ENCODE peak calls at places on chromosomes 16 and 17, in eight cellular contexts. Y, G, N, O, D, F, L and A are unnamed samples.

GRCh38 chr16:23227529-23227928 is 45.0 kb downstream of the SCNN1G start:
- DNase-seq in F (no peak), G (no peak), L (no peak), D (no peak), Y (no peak), N (no peak), O (peak), A (no peak)

GRCh38 chr16:11572301-11572995 is 14.3 kb downstream of the LITAF start:
- DNase-seq in G (no peak), F (no peak), N (peak), O (no peak), L (no peak), D (no peak), Y (no peak), A (no peak)

GRCh38 chr16:48911700-48912099 is 301.7 kb upstream of the N4BP1 start:
- DNase-seq in F (no peak), L (no peak), N (peak), Y (no peak), D (no peak), G (peak), O (peak), A (peak)

GRCh38 chr16:50741808-50742520 is at the start of gene CYLD:
- DNase-seq in N (peak), L (peak), D (peak), O (peak), F (peak), G (peak), Y (peak), A (peak)

GRCh38 chr17:79020631-79021301 is 3.2 kb upstream of the C1QTNF1 start:
- DNase-seq in D (no peak), Y (no peak), O (no peak), L (no peak), F (peak), G (no peak), N (no peak), A (no peak)

GRCh38 chr17:16304832-16305231 is 48.4 kb downstream of the CENPV start:
- DNase-seq in F (no peak), L (peak), D (peak), Y (peak), N (peak), O (no peak), G (no peak), A (peak)

GRCh38 chr16:79658301-79659001 is 57.9 kb upstream of the MAF start:
- DNase-seq in O (no peak), N (no peak), L (peak), F (peak), Y (peak), D (no peak), G (no peak), A (peak)

GRCh38 chr17:67922503-67922902 is 73.8 kb downstream of the C17orf58 start:
- DNase-seq in D (no peak), L (no peak), O (no peak), F (no peak), N (no peak), G (no peak), Y (peak), A (no peak)

GRCh38 chr16:55077231-55077630 is 146.6 kb downstream of the IRX5 start:
- DNase-seq in N (no peak), O (no peak), G (no peak), F (no peak), Y (no peak), D (no peak), L (no peak), A (no peak)

GRCh38 chr16:3020247-3020603 is at the start of gene TNFRSF12A:
- DNase-seq in N (peak), O (peak), F (peak), D (peak), L (peak), Y (peak), G (peak), A (peak)

GRCh38 chr17:77781536-77781935 is 177.0 kb upstream of the TNRC6C start:
- DNase-seq in G (no peak), O (no peak), L (no peak), F (no peak), D (no peak), Y (no peak), N (peak), A (no peak)

GRCh38 chr16:54242199-54242598 is 44.4 kb downstream of the IRX3 start:
- DNase-seq in D (peak), Y (no peak), G (peak), L (no peak), O (peak), F (peak), N (peak), A (peak)

GRCh38 chr17:78546476-78546875 is 30.7 kb downstream of the DNAH17 start:
- DNase-seq in G (no peak), Y (no peak), O (no peak), N (no peak), L (no peak), F (peak), D (no peak), A (no peak)

GRCh38 chr16:84735846-84736586 is 36.2 kb downstream of the USP10 start:
- DNase-seq in Y (peak), D (no peak), N (no peak), O (no peak), L (no peak), F (no peak), G (no peak), A (no peak)

GRCh38 chr16:67481561-67482259 is 753 bp upstream of the ATP6V0D1 start:
- DNase-seq in N (peak), D (peak), Y (peak), L (peak), F (no peak), G (no peak), O (no peak), A (no peak)

GRCh38 chr16:84058211-84058610 is 15.6 kb upstream of the SLC38A8 start:
- DNase-seq in N (no peak), L (no peak), O (no peak), F (no peak), D (no peak), G (no peak), Y (no peak), A (no peak)

GRCh38 chr17:43818966-43819365 is 14.0 kb downstream of the MPP3 start:
- DNase-seq in G (no peak), F (no peak), D (no peak), L (no peak), O (no peak), N (no peak), Y (no peak), A (no peak)

GRCh38 chr16:82824408-82824807 is 197.6 kb downstream of the CDH13 start:
- DNase-seq in F (peak), Y (peak), N (no peak), O (no peak), G (no peak), L (no peak), D (no peak), A (no peak)

GRCh38 chr16:84040823-84041391 is 1.7 kb downstream of the SLC38A8 start:
- DNase-seq in Y (peak), O (no peak), F (peak), N (no peak), L (no peak), G (no peak), D (no peak), A (peak)

GRCh38 chr17:31155208-31155810 is 60.5 kb downstream of the NF1 start:
- DNase-seq in L (no peak), D (no peak), G (no peak), Y (peak), O (no peak), F (no peak), N (no peak), A (no peak)

GRCh38 chr17:63171428-63172205 is 205.6 kb downstream of the TANC2 start:
- DNase-seq in O (no peak), G (no peak), F (peak), Y (peak), L (no peak), N (no peak), D (no peak), A (no peak)

GRCh38 chr17:70539172-70539924 is 370.0 kb downstream of the KCNJ2 start:
- DNase-seq in D (no peak), N (peak), Y (no peak), L (no peak), O (no peak), F (no peak), G (no peak), A (no peak)

GRCh38 chr16:59552164-59552563 is 818.0 kb upstream of the GOT2 start:
- DNase-seq in G (no peak), Y (no peak), O (no peak), L (no peak), D (no peak), F (no peak), N (peak), A (no peak)

GRCh38 chr17:9050801-9051401 is 29.6 kb downstream of the NTN1 start:
- DNase-seq in L (peak), F (peak), O (no peak), G (peak), Y (peak), N (peak), D (no peak), A (peak)

GRCh38 chr16:65547799-65548446 is 426.1 kb upstream of the CDH11 start:
- DNase-seq in Y (peak), L (peak), F (peak), N (peak), D (no peak), G (no peak), O (no peak), A (peak)

DNA sequence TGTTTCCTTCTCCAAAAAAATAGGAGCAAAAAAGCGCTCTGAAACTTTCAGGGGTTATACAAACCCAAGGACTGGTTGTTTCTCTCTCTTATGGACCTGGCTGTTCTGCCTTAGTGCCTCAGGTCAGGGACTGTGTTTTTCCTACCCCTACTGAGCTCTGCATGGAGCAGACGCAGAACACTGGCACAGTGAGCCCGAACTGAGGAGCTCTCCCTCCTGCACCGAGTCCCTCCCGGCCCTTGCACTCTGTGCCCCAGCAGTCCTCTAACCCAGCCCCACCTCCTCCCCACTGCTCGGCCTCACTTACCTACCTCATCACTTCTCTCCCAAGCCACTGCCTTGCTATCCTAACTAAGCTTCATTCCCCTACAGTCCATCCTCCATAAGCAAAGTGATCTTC is 13.8 kb downstream of the MEIOB start:
- DNase-seq in D (no peak), O (no peak), Y (no peak), N (no peak), L (no peak), G (no peak), F (no peak), A (no peak)
- TF ChIP-seq EZH2 in D (no peak), O (no peak), Y (no peak), N (no peak), L (no peak), G (no peak), F (no peak), A (no peak)

DNA sequence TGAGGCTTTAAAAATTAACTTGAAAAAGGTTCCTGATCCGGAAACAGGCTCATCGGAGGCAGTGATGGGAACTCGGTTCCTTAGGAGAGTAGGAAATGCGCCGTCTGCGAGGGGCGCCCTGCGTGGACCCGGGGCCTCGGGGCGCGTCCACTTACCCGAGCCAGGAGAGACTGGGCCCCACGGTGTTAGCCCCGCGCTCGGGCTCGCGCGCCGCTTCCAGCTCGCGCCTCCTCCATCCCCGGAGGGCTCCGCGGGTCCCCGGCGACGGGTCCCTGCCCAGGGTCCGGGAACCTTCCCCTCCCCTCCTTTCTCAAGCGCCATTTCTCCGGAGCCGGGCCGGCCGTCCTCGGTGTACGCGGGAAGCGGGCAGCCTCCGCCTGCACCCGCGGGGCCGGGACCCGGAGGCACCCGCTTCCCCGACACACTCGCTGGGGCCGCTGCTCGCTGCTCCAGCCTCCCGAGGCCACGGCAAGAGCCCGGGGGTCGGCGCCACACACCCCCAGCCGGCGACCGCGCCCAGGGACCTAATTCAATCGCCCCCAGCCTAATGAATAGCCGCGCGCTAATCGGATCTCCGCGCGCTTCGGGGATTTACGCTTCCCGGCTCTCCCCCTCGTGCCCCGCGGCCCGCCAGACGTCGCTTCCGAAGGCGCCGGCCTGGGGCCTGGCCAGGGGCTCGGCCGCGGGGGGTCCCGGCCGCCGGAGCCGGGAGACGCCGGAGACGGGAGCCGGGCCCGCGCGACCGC is 2.2 kb upstream of the BAHCC1 start:
- DNase-seq in G (no peak), D (no peak), Y (peak), O (peak), N (peak), L (no peak), F (no peak), A (peak)
- TF ChIP-seq EZH2 in G (no peak), D (peak), Y (no peak), O (no peak), N (peak), L (no peak), F (no peak), A (no peak)

GRCh38 chr17:49763735-49764558 is at the start of gene FAM117A:
- DNase-seq in F (peak), Y (peak), G (peak), N (peak), D (peak), O (peak), L (peak), A (peak)
- TF ChIP-seq EZH2 in F (no peak), Y (no peak), G (no peak), N (no peak), D (no peak), O (no peak), L (no peak), A (no peak)

GRCh38 chr17:81805707-81806460 is 1.9 kb downstream of the GCGR start:
- DNase-seq in L (no peak), Y (no peak), D (no peak), O (no peak), G (no peak), F (no peak), N (no peak), A (no peak)

GRCh38 chr17:81802856-81803643 is 900 bp upstream of the GCGR start:
- DNase-seq in Y (no peak), G (no peak), O (no peak), D (no peak), F (no peak), L (no peak), N (peak), A (no peak)

GRCh38 chr17:81804559-81805399 is 829 bp downstream of the GCGR start:
- DNase-seq in O (no peak), L (no peak), N (peak), G (no peak), D (no peak), Y (no peak), F (no peak), A (peak)

GRCh38 chr17:81802048-81802758 is 1.7 kb upstream of the GCGR start:
- DNase-seq in Y (no peak), F (no peak), G (no peak), N (no peak), L (no peak), O (no peak), D (no peak), A (no peak)

GRCh38 chr17:81803728-81804558 is at the start of gene GCGR:
- DNase-seq in O (peak), N (peak), Y (no peak), G (no peak), L (no peak), F (no peak), D (no peak), A (peak)
- TF ChIP-seq EZH2 in O (no peak), N (no peak), Y (peak), G (no peak), L (peak), F (peak), D (no peak), A (peak)

DNA sequence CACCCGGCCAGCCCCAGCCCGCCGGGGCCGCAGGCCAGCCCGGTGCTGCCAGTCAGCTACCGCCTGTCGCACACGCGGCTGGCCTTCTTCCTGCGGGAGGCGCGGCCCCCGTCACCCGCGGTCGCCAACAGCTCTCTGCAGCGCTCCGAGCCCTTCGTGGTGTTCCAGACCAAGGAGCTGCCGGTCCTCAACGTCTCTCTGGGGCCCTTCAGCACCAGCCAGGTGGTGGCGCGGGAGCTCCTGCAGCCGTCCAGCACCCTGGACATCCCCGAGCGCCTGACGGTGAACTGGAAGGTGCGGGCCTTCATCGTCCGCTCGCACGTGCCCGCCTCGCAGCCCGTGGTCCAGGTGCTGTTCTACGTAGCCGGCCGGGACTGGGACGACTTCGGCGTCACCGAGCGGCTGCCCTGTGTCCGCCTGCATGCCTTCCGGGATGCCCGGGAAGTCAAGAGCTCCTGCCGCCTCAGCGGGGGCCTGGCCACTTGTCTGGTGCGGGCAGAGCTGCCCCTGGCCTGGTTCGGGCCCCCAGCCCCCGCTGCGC is 46.8 kb downstream of the TMEM132E start:
- DNase-seq in L (no peak), Y (no peak), G (no peak), D (no peak), O (no peak), N (peak), F (no peak), A (no peak)
- TF ChIP-seq EZH2 in L (no peak), Y (no peak), G (no peak), D (no peak), O (no peak), N (no peak), F (no peak), A (peak)

GRCh38 chr16:68643847-68644246 is 1.3 kb upstream of the CDH3 start:
- DNase-seq in Y (no peak), L (peak), O (no peak), F (no peak), G (no peak), N (no peak), D (no peak), A (no peak)

GRCh38 chr16:68640972-68641371 is 4.1 kb upstream of the CDH3 start:
- DNase-seq in D (no peak), G (no peak), F (peak), O (no peak), L (peak), N (no peak), Y (peak), A (no peak)

GRCh38 chr16:68643227-68643626 is 1.9 kb upstream of the CDH3 start:
- DNase-seq in O (no peak), L (no peak), D (no peak), N (no peak), F (no peak), Y (no peak), G (no peak), A (no peak)

GRCh38 chr16:68642047-68642435 is 3.1 kb upstream of the CDH3 start:
- DNase-seq in L (no peak), D (no peak), O (no peak), G (no peak), Y (no peak), N (no peak), F (no peak), A (no peak)

DNA sequence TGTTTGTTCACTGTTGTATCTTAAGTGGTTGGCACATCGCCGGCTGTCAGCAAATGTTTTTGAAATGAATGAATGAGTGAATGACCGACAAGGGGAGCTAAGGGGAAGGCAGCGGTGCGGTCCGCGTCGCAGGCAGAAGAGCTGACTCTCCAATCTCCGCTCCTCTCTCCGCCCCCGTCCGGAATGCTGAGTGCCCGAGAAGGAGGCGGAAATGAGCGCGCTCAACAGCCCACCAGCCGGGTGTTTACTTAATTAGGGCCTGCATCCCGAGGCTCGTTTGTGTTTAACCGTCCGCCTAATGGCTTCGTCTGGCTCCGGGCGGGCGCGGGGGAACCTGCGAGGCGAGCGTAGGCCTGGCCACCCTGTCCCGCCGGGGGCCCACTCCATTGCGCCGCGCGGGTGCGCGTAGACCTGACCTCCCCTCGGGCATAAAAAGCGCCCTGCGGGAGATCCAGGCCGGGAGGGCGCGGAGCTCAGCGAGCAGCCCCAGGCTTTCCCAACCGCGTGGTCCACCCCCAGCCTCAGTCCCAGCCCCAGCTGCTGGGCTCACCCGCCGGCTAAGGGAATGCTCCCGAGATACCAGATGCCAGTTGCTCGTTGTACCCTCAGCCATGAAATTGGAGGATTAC is 2.6 kb upstream of the CDH3 start:
- DNase-seq in D (no peak), G (no peak), O (no peak), L (peak), F (peak), Y (peak), N (peak), A (peak)
- TF ChIP-seq EZH2 in D (no peak), G (no peak), O (no peak), L (no peak), F (no peak), Y (no peak), N (no peak), A (no peak)

GRCh38 chr17:37744633-37744927 is 279 bp downstream of the HNF1B start:
- DNase-seq in G (no peak), O (no peak), F (no peak), L (no peak), N (no peak), Y (no peak), D (no peak), A (no peak)
- TF ChIP-seq EZH2 in G (no peak), O (no peak), F (peak), L (no peak), N (no peak), Y (peak), D (no peak), A (peak)

GRCh38 chr16:694863-695354 is 4.7 kb upstream of the WDR24 start:
- DNase-seq in G (no peak), N (no peak), O (peak), L (no peak), F (no peak), Y (no peak), D (no peak), A (no peak)

GRCh38 chr16:694187-694862 is 4.1 kb upstream of the WDR24 start:
- DNase-seq in Y (no peak), D (no peak), N (peak), L (no peak), F (no peak), O (peak), G (no peak), A (peak)

GRCh38 chr16:692356-693108 is 2.3 kb upstream of the WDR24 start:
- DNase-seq in D (no peak), F (no peak), O (no peak), N (no peak), L (no peak), Y (no peak), G (no peak), A (no peak)

GRCh38 chr16:693766-694165 is 3.6 kb upstream of the WDR24 start:
- DNase-seq in O (peak), G (no peak), F (no peak), Y (no peak), L (no peak), D (no peak), N (no peak), A (no peak)

DNA sequence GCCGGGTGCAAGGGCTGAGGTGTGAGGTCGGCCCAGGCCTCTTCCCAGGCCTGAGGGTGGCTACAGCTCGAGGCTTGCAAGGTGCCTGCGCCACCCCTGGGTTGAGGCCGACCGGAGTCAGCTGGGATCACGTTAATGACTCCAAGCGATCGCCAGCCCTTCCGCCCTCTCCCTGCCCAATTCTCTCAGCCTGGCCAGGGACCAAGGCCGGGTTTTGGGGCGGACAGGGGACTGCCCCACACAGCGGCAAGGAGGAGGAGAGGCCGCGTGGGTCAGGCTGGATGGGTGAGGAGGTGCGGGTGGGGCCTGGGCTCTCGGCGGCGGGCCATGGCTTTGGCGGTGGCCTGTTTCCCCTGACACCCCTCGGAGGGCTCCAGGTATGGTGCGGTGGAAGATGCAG is 3.2 kb upstream of the WDR24 start:
- DNase-seq in G (no peak), D (no peak), O (no peak), N (no peak), Y (no peak), F (no peak), L (no peak), A (no peak)
- TF ChIP-seq EZH2 in G (no peak), D (no peak), O (no peak), N (peak), Y (peak), F (peak), L (no peak), A (no peak)